ENCODE peak calls at places on chromosomes 6 and 20, in seven cellular contexts. U, K, N, I, M, T and C are unnamed samples. For H3K27me3, the result is how much of the 10 kb centered on the place peaks cover.

GRCh38 chr20:44020406-44021148 is 105.9 kb downstream of the TOX2 start:
- DNase-seq in K (no peak), M (no peak), U (no peak), N (no peak), T (no peak), I (no peak), C (no peak)

GRCh38 chr6:137016366-137016765 is 28.4 kb downstream of the IL20RA start:
- DNase-seq in N (no peak), U (no peak), K (no peak), I (no peak), M (no peak), T (no peak), C (no peak)

GRCh38 chr6:137588472-137588871 is 94.3 kb upstream of the OLIG3 start:
- DNase-seq in U (no peak), I (no peak), K (no peak), T (no peak), M (no peak), N (no peak), C (peak)

GRCh38 chr20:63326314-63327228 is 33.6 kb downstream of the COL20A1 start:
- DNase-seq in U (no peak), K (no peak), M (no peak), T (no peak), I (peak), N (no peak), C (no peak)

GRCh38 chr20:19495905-19496703 is 262.0 kb upstream of the RIN2 start:
- DNase-seq in N (no peak), M (no peak), I (no peak), K (no peak), T (no peak), U (no peak), C (no peak)

GRCh38 chr6:36343109-36343508 is 6.4 kb upstream of the BNIP5 start:
- DNase-seq in U (no peak), T (no peak), I (no peak), K (no peak), M (no peak), N (no peak), C (no peak)

GRCh38 chr6:54598787-54599309 is 247.7 kb upstream of the FAM83B start:
- DNase-seq in K (no peak), T (no peak), N (no peak), I (no peak), U (no peak), M (peak), C (no peak)

GRCh38 chr6:31905041-31905440 is 3.2 kb upstream of the ZBTB12 start:
- DNase-seq in T (no peak), I (no peak), N (no peak), U (no peak), M (no peak), K (no peak), C (no peak)

GRCh38 chr6:27720607-27721580 is 191.3 kb downstream of the OR2B2 start:
- DNase-seq in U (no peak), K (no peak), M (no peak), N (peak), T (no peak), I (no peak), C (no peak)

GRCh38 chr20:16147221-16147620 is 426.0 kb downstream of the KIF16B start:
- DNase-seq in K (no peak), M (no peak), U (no peak), N (no peak), I (no peak), T (no peak), C (no peak)

GRCh38 chr6:19465760-19466159 is 371.4 kb upstream of the ID4 start:
- DNase-seq in U (no peak), I (no peak), K (no peak), N (no peak), T (no peak), M (no peak), C (no peak)

GRCh38 chr6:118387921-118388701 is 160.0 kb upstream of the PLN start:
- DNase-seq in M (no peak), K (no peak), N (no peak), U (no peak), T (no peak), I (no peak), C (no peak)

GRCh38 chr6:894274-894673 is 201.3 kb upstream of the EXOC2 start:
- DNase-seq in I (no peak), M (no peak), K (no peak), U (no peak), N (no peak), T (no peak), C (no peak)

GRCh38 chr6:24743944-24744335 is 25.0 kb upstream of the C6orf62 start:
- DNase-seq in U (no peak), T (no peak), I (no peak), M (no peak), N (no peak), K (no peak), C (no peak)

GRCh38 chr6:21500314-21500713 is 93.2 kb upstream of the SOX4 start:
- DNase-seq in M (no peak), U (no peak), T (no peak), K (no peak), N (no peak), I (no peak), C (no peak)

GRCh38 chr20:9945406-9945805 is 89.4 kb upstream of the ANKEF1 start:
- DNase-seq in M (no peak), T (no peak), U (no peak), K (no peak), N (no peak), I (no peak), C (no peak)

GRCh38 chr20:14622796-14623195 is 285.4 kb upstream of the FLRT3 start:
- DNase-seq in T (no peak), U (no peak), M (peak), N (peak), I (no peak), K (no peak), C (no peak)

GRCh38 chr6:47483853-47484546 is 6.4 kb downstream of the CD2AP start:
- DNase-seq in M (no peak), U (no peak), N (no peak), T (no peak), K (no peak), I (no peak), C (no peak)

GRCh38 chr6:159172066-159172465 is 2.9 kb downstream of the FNDC1 start:
- DNase-seq in N (no peak), U (no peak), K (no peak), I (no peak), T (no peak), M (no peak), C (no peak)

GRCh38 chr6:159178847-159179246 is 9.6 kb downstream of the FNDC1 start:
- DNase-seq in M (no peak), I (no peak), N (no peak), K (no peak), U (no peak), T (no peak), C (no peak)

GRCh38 chr6:159170333-159170672 is 1.1 kb downstream of the FNDC1 start:
- DNase-seq in U (no peak), T (no peak), K (no peak), N (no peak), I (no peak), M (no peak), C (no peak)

GRCh38 chr6:159170999-159171712 is 2.0 kb downstream of the FNDC1 start:
- DNase-seq in N (no peak), M (peak), U (no peak), T (no peak), K (no peak), I (no peak), C (peak)

GRCh38 chr6:159174263-159174974 is 5.2 kb downstream of the FNDC1 start:
- DNase-seq in T (peak), K (peak), M (peak), N (no peak), I (peak), U (peak), C (peak)
- H3K4me3 ChIP-seq in T (no peak), K (no peak), M (no peak), N (no peak), I (no peak), U (no peak), C (no peak)

DNA sequence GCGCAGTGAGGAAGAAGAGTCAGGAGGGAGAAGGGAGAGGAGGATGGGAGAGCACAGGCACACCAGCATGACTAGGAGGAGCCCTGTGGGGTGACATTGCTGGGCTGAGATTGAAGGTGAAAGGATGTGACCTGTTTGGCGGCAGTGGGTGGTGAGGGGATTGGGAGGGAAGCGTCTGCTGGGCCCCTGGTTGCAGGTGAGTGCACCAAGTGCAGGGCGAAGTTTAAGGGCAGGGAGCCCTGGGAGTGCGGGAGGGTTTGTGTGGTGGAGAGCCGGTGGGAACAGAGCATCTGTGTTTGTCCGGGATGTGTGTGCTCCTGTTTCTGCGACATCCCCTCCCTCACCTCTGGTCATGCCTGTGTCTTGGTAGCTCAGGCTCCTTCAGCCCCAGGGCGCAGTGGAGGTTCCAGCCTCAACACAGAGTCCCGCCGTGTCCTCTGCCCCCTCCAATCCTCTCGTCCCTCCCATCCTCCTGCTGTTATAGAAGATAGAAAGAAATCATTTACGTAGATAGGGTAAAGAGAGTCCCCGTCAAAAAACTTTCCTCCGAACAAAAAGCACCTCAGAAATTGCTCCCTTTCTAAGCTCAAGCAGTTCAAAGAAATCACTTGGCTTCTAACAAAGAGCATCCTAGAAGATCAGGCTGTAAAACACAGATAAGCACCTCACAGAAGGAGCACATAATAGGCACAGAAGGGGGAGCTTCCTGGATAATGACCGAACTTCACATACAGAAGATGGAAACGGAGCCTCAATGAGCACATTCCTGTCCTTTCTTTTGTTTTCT is 25.0 kb downstream of the ULBP1 start:
- DNase-seq in N (no peak), M (no peak), T (no peak), K (no peak), U (no peak), I (no peak), C (no peak)
- H3K27me3 ChIP-seq in N (half or more), M (half or more), T (under half), K (under half), U (half or more), I (half or more), C (under half)

DNA sequence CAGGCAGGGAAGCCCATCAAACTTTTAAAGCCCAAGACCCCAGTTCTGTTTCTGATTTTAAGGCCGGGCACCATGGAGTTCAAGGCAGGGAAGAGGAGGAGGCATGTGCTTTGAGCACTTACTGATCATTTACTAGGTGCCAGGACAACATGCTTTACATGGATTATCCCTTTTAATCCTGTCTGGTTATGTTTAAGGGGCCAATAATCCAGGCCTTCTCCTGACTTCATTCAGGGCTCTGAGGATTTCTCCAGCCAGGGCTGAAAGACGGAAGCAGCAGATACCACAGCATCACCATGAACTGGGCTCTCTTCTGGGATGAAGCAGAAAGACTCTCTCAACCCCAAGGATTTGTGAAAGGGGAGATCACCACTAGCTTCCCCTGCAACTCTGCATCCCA is 4.1 kb downstream of the CCND3 start:
- DNase-seq in K (no peak), I (no peak), N (no peak), M (no peak), U (no peak), T (no peak), C (no peak)
- H3K27ac ChIP-seq in K (no peak), I (no peak), N (no peak), M (peak), U (peak), T (peak), C (no peak)

GRCh38 chr6:37776546-37776945 is 43.0 kb upstream of the ZFAND3 start:
- DNase-seq in M (no peak), K (no peak), T (no peak), I (no peak), U (no peak), N (no peak), C (no peak)
- H3K4me3 ChIP-seq in M (no peak), K (no peak), T (no peak), I (no peak), U (no peak), N (no peak), C (no peak)

DNA sequence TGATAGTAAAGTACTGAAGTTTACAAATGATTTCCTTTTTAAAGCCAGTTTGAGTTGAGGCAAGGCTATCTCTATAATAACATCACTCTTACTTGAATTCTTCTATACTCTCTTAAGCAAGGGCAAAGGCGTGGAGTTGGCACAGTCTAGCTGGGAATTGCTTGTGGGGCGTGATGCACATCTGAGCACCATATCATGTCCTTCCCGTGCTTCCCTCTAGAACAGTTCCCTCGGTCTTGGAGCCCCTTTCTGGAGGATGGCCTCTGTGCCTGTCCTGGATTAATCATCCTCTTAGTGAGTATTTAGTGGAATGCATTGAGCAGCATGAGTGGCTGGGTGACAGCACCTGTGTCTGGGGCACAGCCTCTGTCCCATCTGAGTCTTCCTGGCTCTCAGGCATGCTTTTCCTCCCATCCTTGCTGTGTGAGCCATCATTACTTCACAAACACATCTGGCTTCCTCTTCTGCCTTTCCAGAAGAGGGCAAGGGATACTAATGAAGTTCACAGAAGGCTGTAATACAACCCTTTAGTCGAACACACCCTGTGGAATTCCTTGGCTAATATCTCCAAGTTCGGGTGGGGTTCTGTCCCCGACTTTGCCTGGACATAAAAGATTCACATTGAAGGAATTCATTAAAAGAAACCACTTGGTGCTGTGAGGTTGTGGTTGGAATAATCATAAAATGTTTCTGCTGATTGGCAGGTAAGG is 188.2 kb downstream of the FNDC1 start:
- DNase-seq in I (no peak), N (no peak), M (no peak), U (no peak), K (no peak), T (no peak), C (no peak)
- H3K27me3 ChIP-seq in I (under half), N (under half), M (under half), U (under half), K (under half), T (under half), C (under half)